ENCODE peak calls at places on chromosome 11, in eight cellular contexts. Y is GM13977, Z is kidney, I is coronary artery, R is cardiac muscle cell, X is upper lobe of left lung, Q is AG10803, T is colonic mucosa. S is an unnamed sample.

GRCh38 chr11:96230686-96231085 is 112.3 kb downstream of the MAML2 start:
- DNase-seq in Y (no peak), Z (no peak), I (no peak), R (no peak), X (no peak), Q (no peak), T (no peak), S (no peak)

GRCh38 chr11:35173011-35173511 is 34.1 kb downstream of the CD44 start:
- DNase-seq in Y (peak), Z (no peak), I (no peak), R (no peak), X (peak), Q (no peak), T (peak), S (peak)

GRCh38 chr11:46277313-46277622 is 194 bp upstream of the CREB3L1 start:
- DNase-seq in Y (peak), Z (no peak), I (no peak), R (peak), X (no peak), Q (no peak), T (no peak), S (peak)

GRCh38 chr11:14645985-14646900 is 2.6 kb downstream of the PDE3B start:
- DNase-seq in Y (no peak), Z (no peak), I (no peak), R (no peak), X (no peak), Q (no peak), T (no peak), S (no peak)

GRCh38 chr11:115256326-115257197 is 247.7 kb downstream of the CADM1 start:
- DNase-seq in Y (peak), Z (no peak), I (no peak), R (peak), X (no peak), Q (no peak), T (no peak), S (peak)

GRCh38 chr11:117039897-117040296 is 58.3 kb downstream of the SIK3 start:
- DNase-seq in Y (no peak), Z (no peak), I (no peak), R (no peak), X (no peak), Q (no peak), T (no peak), S (no peak)

GRCh38 chr11:119501777-119502405 is 78.9 kb upstream of the THY1 start:
- DNase-seq in Y (no peak), Z (no peak), I (no peak), R (no peak), X (no peak), Q (no peak), T (no peak), S (no peak)

GRCh38 chr11:123509737-123510578 is 79.9 kb downstream of the GRAMD1B start:
- DNase-seq in Y (no peak), Z (no peak), I (no peak), R (peak), X (no peak), Q (peak), T (no peak), S (no peak)

GRCh38 chr11:12377106-12377823 is at the start of gene PARVA:
- DNase-seq in Y (no peak), Z (peak), I (peak), R (peak), X (peak), Q (peak), T (peak), S (no peak)

GRCh38 chr11:17748761-17749721 is 14.5 kb downstream of the KCNC1 start:
- DNase-seq in Y (no peak), Z (peak), I (no peak), R (no peak), X (no peak), Q (no peak), T (no peak), S (no peak)

GRCh38 chr11:102494216-102494615 is 36.3 kb downstream of the MMP7 start:
- DNase-seq in Y (no peak), Z (no peak), I (no peak), R (no peak), X (no peak), Q (peak), T (peak), S (no peak)

GRCh38 chr11:74466916-74467885 is at the start of gene KCNE3:
- DNase-seq in Y (no peak), Z (peak), I (no peak), R (no peak), X (peak), Q (peak), T (peak), S (no peak)

GRCh38 chr11:61454520-61454919 is 24.6 kb downstream of the SDHAF2 start:
- DNase-seq in Y (no peak), Z (no peak), I (no peak), R (no peak), X (no peak), Q (no peak), T (no peak), S (no peak)

GRCh38 chr11:70243912-70244652 is 26.4 kb upstream of the PPFIA1 start:
- DNase-seq in Y (no peak), Z (no peak), I (no peak), R (no peak), X (no peak), Q (peak), T (no peak), S (no peak)

GRCh38 chr11:28910926-28911325 is 802.7 kb downstream of the METTL15 start:
- DNase-seq in Y (no peak), Z (no peak), I (no peak), R (no peak), X (no peak), Q (peak), T (no peak), S (no peak)

GRCh38 chr11:93694109-93694508 is 32.6 kb downstream of the CEP295 start:
- DNase-seq in Y (no peak), Z (no peak), I (no peak), R (no peak), X (no peak), Q (no peak), T (no peak), S (no peak)
- TF ChIP-seq CTCF in Y (no peak), Z (no peak), I (no peak), R (no peak), X (no peak), Q (no peak), T (no peak), S (no peak)

GRCh38 chr11:125871391-125872137 is 15.9 kb upstream of the HYLS1 start:
- DNase-seq in Y (no peak), Z (no peak), I (no peak), R (peak), X (no peak), Q (peak), T (no peak), S (no peak)
- TF ChIP-seq CTCF in Y (no peak), Z (peak), I (peak), R (peak), X (peak), Q (peak), T (no peak), S (no peak)

DNA sequence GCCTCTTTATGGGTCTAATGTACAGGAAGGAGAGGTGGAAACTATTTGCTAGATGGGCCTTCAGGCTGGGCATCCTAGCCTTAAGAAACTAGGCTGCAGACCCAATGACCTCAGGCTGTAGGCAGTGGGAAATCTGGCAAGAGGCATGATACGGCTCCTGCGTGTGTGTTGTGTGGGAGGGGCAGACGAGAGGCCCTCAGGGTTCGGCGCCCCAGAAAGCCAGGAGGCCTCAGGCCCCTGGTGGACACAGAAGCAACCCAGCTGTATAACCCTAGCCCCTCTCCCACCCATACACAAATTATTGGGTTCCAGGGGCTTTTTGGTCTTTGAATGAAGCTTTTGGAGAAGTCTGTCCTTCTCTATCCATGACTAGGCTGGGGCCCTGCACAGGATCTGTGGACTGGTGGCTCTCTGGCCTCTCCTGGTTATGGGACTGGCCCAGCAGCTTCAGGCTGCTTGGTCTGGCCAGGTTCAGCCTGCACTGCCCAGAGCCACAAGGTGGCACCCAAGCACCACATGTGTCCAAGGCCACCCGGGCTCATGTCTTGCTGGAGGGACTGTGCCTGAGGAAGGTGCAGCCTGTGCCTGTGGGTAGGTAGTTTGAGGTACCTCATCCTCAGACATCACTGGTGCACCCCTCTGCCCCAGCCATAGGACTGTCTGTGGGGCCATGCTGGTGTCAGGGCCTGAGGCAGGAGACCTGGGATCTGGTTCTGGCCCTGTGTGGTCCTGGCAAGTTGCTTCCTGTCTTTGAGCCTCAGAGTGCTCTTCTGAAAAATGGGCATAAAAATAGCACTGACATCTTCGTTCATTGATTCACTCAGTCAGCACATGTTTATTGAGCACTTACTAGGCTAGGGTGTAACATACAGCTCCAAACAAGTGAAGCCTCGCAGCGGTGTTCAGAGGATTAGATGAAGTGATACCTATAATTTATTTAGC is 87.5 kb downstream of the RRM1 start:
- DNase-seq in Y (peak), Z (peak), I (peak), R (peak), X (peak), Q (peak), T (peak), S (peak)
- TF ChIP-seq CTCF in Y (peak), Z (peak), I (peak), R (peak), X (peak), Q (peak), T (peak), S (peak)

GRCh38 chr11:44849922-44850321 is 100.8 kb downstream of the TP53I11 start:
- DNase-seq in Y (no peak), Z (peak), I (no peak), R (no peak), X (no peak), Q (no peak), T (no peak), S (no peak)
- TF ChIP-seq CTCF in Y (no peak), Z (no peak), I (no peak), R (no peak), X (no peak), Q (no peak), T (no peak), S (no peak)

GRCh38 chr11:40027737-40028136 is 1431.7 kb downstream of the LRRC4C start:
- DNase-seq in Y (no peak), Z (no peak), I (no peak), R (no peak), X (no peak), Q (no peak), T (no peak), S (no peak)
- TF ChIP-seq CTCF in Y (no peak), Z (no peak), I (no peak), R (no peak), X (no peak), Q (no peak), T (no peak), S (no peak)